ENCODE peak calls at places on chromosome 10, in eight cellular contexts. Q, V, A, F, O, G, D and Y are unnamed samples. For H3K36me3, the result is how much of the 10 kb centered on the place peaks cover.

GRCh38 chr10:76206797-76207352 is 775.5 kb downstream of the LRMDA start:
- DNase-seq in Q (no peak), V (no peak), A (no peak), F (no peak), O (no peak), G (no peak), D (no peak), Y (no peak)

GRCh38 chr10:43258032-43258921 is 8.6 kb downstream of the RASGEF1A start:
- DNase-seq in Q (no peak), V (no peak), A (no peak), F (peak), O (no peak), G (no peak), D (no peak), Y (no peak)

GRCh38 chr10:74924251-74924954 is 98.0 kb downstream of the KAT6B start:
- DNase-seq in Q (no peak), V (peak), A (peak), F (no peak), O (no peak), G (no peak), D (peak), Y (no peak)

GRCh38 chr10:87715727-87716670 is 56.3 kb downstream of the PAPSS2 start:
- DNase-seq in Q (no peak), V (no peak), A (no peak), F (no peak), O (no peak), G (no peak), D (no peak), Y (no peak)

GRCh38 chr10:132539431-132539839 is 1.8 kb downstream of the INPP5A start:
- DNase-seq in Q (no peak), V (peak), A (peak), F (no peak), O (peak), G (no peak), D (no peak), Y (peak)

GRCh38 chr10:74234569-74234968 is 83.5 kb downstream of the ADK start:
- DNase-seq in Q (no peak), V (peak), A (no peak), F (no peak), O (peak), G (no peak), D (peak), Y (no peak)

GRCh38 chr10:105502076-105502475 is 861.0 kb downstream of the SORCS3 start:
- DNase-seq in Q (no peak), V (no peak), A (no peak), F (no peak), O (no peak), G (no peak), D (no peak), Y (no peak)

GRCh38 chr10:8556321-8556720 is 501.8 kb downstream of the GATA3 start:
- DNase-seq in Q (no peak), V (no peak), A (no peak), F (no peak), O (no peak), G (no peak), D (no peak), Y (no peak)

GRCh38 chr10:44046605-44047004 is 338.3 kb downstream of the CXCL12 start:
- DNase-seq in Q (no peak), V (peak), A (no peak), F (no peak), O (no peak), G (peak), D (no peak), Y (no peak)

GRCh38 chr10:34721201-34721840 is 93.8 kb downstream of the PARD3 start:
- DNase-seq in Q (no peak), V (peak), A (no peak), F (no peak), O (no peak), G (no peak), D (peak), Y (no peak)

GRCh38 chr10:133159611-133159949 is 439 bp upstream of the KNDC1 start:
- DNase-seq in Q (no peak), V (no peak), A (no peak), F (peak), O (no peak), G (peak), D (no peak), Y (no peak)

GRCh38 chr10:13291821-13292773 is 7.8 kb downstream of the PHYH start:
- DNase-seq in Q (no peak), V (no peak), A (no peak), F (no peak), O (no peak), G (no peak), D (no peak), Y (no peak)

GRCh38 chr10:102677736-102678354 is 33.6 kb downstream of the TRIM8 start:
- DNase-seq in Q (no peak), V (no peak), A (no peak), F (no peak), O (no peak), G (no peak), D (no peak), Y (peak)

GRCh38 chr10:44378626-44379025 is 6.3 kb downstream of the CXCL12 start:
- DNase-seq in Q (no peak), V (no peak), A (no peak), F (no peak), O (no peak), G (peak), D (no peak), Y (peak)

GRCh38 chr10:46549171-46550075 is 7.0 kb downstream of the GPRIN2 start:
- DNase-seq in Q (no peak), V (no peak), A (no peak), F (peak), O (no peak), G (no peak), D (no peak), Y (peak)

GRCh38 chr10:111335826-111336225 is 259.0 kb downstream of the ADRA2A start:
- DNase-seq in Q (no peak), V (no peak), A (no peak), F (no peak), O (no peak), G (no peak), D (no peak), Y (no peak)

GRCh38 chr10:79438699-79439085 is 6.7 kb downstream of the ZCCHC24 start:
- DNase-seq in Q (no peak), V (no peak), A (no peak), F (no peak), O (no peak), G (no peak), D (no peak), Y (no peak)
- H3K27ac ChIP-seq in Q (peak), V (peak), A (no peak), F (no peak), O (no peak), G (no peak), D (no peak), Y (no peak)

GRCh38 chr10:77372400-77372799 is 265.2 kb downstream of the KCNMA1 start:
- DNase-seq in Q (no peak), V (no peak), A (no peak), F (no peak), O (no peak), G (no peak), D (no peak), Y (no peak)
- H3K36me3 ChIP-seq in Q (under half), V (under half), A (under half), F (under half), O (under half), G (under half), D (under half), Y (under half)

GRCh38 chr10:97869091-97870042 is 19.7 kb downstream of the GOLGA7B start:
- DNase-seq in Q (peak), V (peak), A (peak), F (no peak), O (peak), G (peak), D (peak), Y (peak)
- H3K27ac ChIP-seq in Q (no peak), V (no peak), A (no peak), F (peak), O (peak), G (no peak), D (no peak), Y (no peak)

DNA sequence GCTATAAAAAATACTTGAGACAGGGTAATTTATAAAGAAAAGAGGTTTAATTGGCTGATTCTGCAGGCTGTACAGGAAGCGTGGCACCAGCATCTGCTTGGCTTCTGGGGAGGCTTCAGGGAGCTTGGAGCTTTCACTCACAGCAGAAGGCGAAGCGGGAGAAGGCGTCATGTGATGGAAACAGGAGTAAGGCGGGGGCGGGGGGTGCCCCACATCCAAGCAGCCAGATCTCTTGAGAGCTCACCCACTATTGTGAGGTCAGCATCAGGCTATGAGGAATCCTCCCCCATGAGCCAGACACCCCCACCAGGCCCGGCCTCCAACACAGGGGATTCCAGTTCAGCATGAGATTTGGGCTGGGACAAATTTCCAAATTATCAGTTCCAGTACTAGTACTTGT is 46.2 kb downstream of the WDR37 start:
- DNase-seq in Q (no peak), V (no peak), A (no peak), F (peak), O (no peak), G (no peak), D (no peak), Y (no peak)
- H3K36me3 ChIP-seq in Q (under half), V (under half), A (under half), F (half or more), O (under half), G (under half), D (under half), Y (under half)

GRCh38 chr10:113618338-113618737 is 45.5 kb downstream of the NRAP start:
- DNase-seq in Q (no peak), V (no peak), A (no peak), F (no peak), O (no peak), G (no peak), D (no peak), Y (no peak)

GRCh38 chr10:113614304-113614703 is 49.5 kb downstream of the NRAP start:
- DNase-seq in Q (no peak), V (no peak), A (no peak), F (no peak), O (no peak), G (no peak), D (no peak), Y (no peak)

GRCh38 chr10:113619401-113619800 is 44.4 kb downstream of the NRAP start:
- DNase-seq in Q (no peak), V (no peak), A (no peak), F (no peak), O (no peak), G (no peak), D (no peak), Y (no peak)

GRCh38 chr10:113616244-113617074 is 47.4 kb downstream of the NRAP start:
- DNase-seq in Q (no peak), V (peak), A (peak), F (no peak), O (no peak), G (peak), D (no peak), Y (no peak)

GRCh38 chr10:113617086-113617485 is 46.8 kb downstream of the NRAP start:
- DNase-seq in Q (no peak), V (no peak), A (no peak), F (no peak), O (no peak), G (peak), D (no peak), Y (no peak)
- H3K27ac ChIP-seq in Q (no peak), V (no peak), A (no peak), F (no peak), O (no peak), G (no peak), D (no peak), Y (no peak)

DNA sequence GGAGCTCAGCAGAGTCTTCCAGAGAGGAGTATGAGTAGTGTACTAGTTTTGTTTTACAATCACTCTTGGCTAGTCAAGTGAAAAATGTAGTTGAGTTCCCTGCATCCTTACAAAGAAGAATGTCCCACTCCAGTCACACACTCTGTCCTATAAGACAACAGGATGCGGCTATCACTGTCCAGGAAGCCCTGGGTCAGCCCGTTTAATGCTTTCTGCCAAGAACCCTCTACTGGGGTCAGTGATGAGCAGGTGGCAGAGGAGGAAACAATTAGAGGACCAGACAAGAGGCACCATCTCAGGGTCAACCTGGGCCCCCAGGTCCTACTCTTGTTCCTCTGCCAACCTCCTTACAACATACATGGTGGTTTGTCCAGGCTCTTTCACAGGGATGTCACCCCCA is 47.0 kb upstream of the PDLIM1 start:
- DNase-seq in Q (no peak), V (no peak), A (no peak), F (no peak), O (no peak), G (no peak), D (no peak), Y (no peak)
- H3K36me3 ChIP-seq in Q (under half), V (under half), A (under half), F (under half), O (under half), G (under half), D (under half), Y (under half)

DNA sequence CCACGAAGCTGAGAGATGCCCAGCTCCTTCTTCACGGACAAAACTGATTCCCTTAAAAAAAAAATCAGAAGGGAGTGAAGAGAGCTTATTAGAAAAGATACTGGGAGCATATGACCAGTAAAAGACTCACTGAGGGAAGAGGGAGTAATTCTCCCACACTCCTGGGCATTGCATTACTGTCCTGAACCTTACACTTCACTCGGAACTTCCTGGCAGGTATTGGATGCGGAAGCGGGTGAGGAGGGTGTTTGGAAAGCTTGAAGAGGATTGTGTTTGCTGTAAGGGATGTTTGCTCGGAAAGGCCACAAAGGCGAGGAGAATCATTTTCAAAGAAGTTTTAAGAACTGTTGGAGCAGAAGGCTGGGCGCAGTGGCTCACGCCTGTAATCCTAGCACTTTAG is 378 bp downstream of the HKDC1 start:
- DNase-seq in Q (no peak), V (no peak), A (no peak), F (no peak), O (no peak), G (no peak), D (no peak), Y (no peak)
- H3K27ac ChIP-seq in Q (no peak), V (no peak), A (no peak), F (no peak), O (no peak), G (no peak), D (no peak), Y (no peak)

GRCh38 chr10:26550774-26551526 is 112.8 kb downstream of the APBB1IP start:
- DNase-seq in Q (no peak), V (no peak), A (no peak), F (no peak), O (no peak), G (peak), D (no peak), Y (no peak)
- H3K36me3 ChIP-seq in Q (under half), V (under half), A (under half), F (under half), O (under half), G (under half), D (under half), Y (under half)

DNA sequence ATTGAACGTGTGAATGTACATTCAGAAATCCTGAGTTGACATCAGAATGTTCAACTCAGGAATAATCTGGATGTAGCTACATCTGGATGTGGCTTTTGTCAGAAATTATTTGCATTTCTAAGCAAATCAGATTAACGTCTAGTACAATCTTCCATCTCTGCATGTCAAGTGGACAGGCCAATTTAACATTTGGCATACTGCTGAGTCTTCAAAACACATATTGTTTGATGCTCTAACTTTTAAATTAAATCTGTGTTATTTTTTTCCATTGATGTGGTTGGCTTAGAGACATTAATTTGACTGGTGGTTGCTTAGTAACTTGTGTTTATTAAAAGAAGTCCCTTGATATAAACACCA is 3.4 kb downstream of the STAMBPL1 start:
- DNase-seq in Q (no peak), V (no peak), A (no peak), F (no peak), O (no peak), G (no peak), D (peak), Y (no peak)
- H3K27ac ChIP-seq in Q (peak), V (peak), A (peak), F (no peak), O (no peak), G (no peak), D (peak), Y (peak)

GRCh38 chr10:29473087-29473356 is 161.7 kb downstream of the SVIL start:
- DNase-seq in Q (no peak), V (no peak), A (no peak), F (no peak), O (no peak), G (no peak), D (no peak), Y (no peak)
- H3K36me3 ChIP-seq in Q (under half), V (under half), A (under half), F (half or more), O (under half), G (under half), D (under half), Y (under half)